ENCODE peak calls at places on chromosome 11, in ten cellular contexts. I is HT-29; Z is activated CD4-positive, alpha-beta T cell treated with anti-CD3 and anti-CD28 coated beads, Interleukin-2, amount 50 U/mL, for 48 hours; H is stimulated activated naive CD8-positive, alpha-beta T cell treated with anti-CD3 and anti-CD28 coated beads, Interleukin-15, amount 100 ng/mL, for 72 hours; E is endothelial cell; J is GM20000; O is MM.1S; M is NCI-H748 treated with DMSO at 0.1 percent for 48 hours; N is astrocyte of the hippocampus; G is NCI-H510A treated with DMSO at 0.1 percent for 48 hours. A is an unnamed sample.
A peak's percentile ranks its signal among the peaks of the same experiment; 100 is the strongest.

GRCh38 chr11:119468511-119468910 is 45.5 kb upstream of the THY1 start:
- DNase-seq in I (no peak), Z (no peak), H (no peak), E (no peak), J (no peak), O (no peak), M (no peak), N (no peak), G (no peak), A (no peak)

GRCh38 chr11:20172721-20173447 is 12.6 kb upstream of the DBX1 start:
- DNase-seq in I (no peak), Z (no peak), H (no peak), E (no peak), J (no peak), O (no peak), M (no peak), N (no peak), G (no peak), A (no peak)

GRCh38 chr11:67178878-67179277 is 59.8 kb downstream of the KDM2A start:
- DNase-seq in I (no peak), Z (no peak), H (no peak), E (no peak), J (no peak), O (no peak), M (no peak), N (peak; percentile 64), G (no peak), A (no peak)

GRCh38 chr11:61924016-61924360 is 6.6 kb upstream of the RAB3IL1 start:
- DNase-seq in I (no peak), Z (no peak), H (no peak), E (no peak), J (no peak), O (no peak), M (no peak), N (no peak), G (no peak), A (no peak)

GRCh38 chr11:76209671-76209955 is 3.3 kb upstream of the WNT11 start:
- DNase-seq in I (no peak), Z (no peak), H (no peak), E (no peak), J (no peak), O (peak; percentile 12), M (no peak), N (peak; percentile 32), G (no peak), A (peak; percentile 83)

GRCh38 chr11:64453466-64453865 is 94.5 kb downstream of the RPS6KA4 start:
- DNase-seq in I (no peak), Z (no peak), H (no peak), E (no peak), J (no peak), O (no peak), M (no peak), N (no peak), G (no peak), A (no peak)

GRCh38 chr11:2729841-2730240 is 30.0 kb upstream of the KCNQ1OT1 start:
- DNase-seq in I (no peak), Z (no peak), H (no peak), E (no peak), J (no peak), O (no peak), M (no peak), N (no peak), G (no peak), A (no peak)

GRCh38 chr11:125933030-125933813 is 12.6 kb upstream of the VSIG10L2 start:
- DNase-seq in I (no peak), Z (peak; percentile 9), H (peak; percentile 38), E (no peak), J (no peak), O (no peak), M (no peak), N (no peak), G (no peak), A (peak; percentile 57)

GRCh38 chr11:1938343-1939005 is 8.7 kb upstream of the MRPL23 start:
- DNase-seq in I (no peak), Z (no peak), H (no peak), E (peak; percentile 2), J (no peak), O (no peak), M (no peak), N (no peak), G (no peak), A (no peak)

GRCh38 chr11:46363031-46363407 is 15.8 kb downstream of the DGKZ start:
- DNase-seq in I (peak; percentile 92), Z (no peak), H (no peak), E (peak; percentile 65), J (no peak), O (no peak), M (no peak), N (peak; percentile 61), G (no peak), A (no peak)

GRCh38 chr11:124868322-124869274 is 3.4 kb downstream of the ROBO3 start:
- DNase-seq in I (no peak), Z (peak; percentile 16), H (no peak), E (no peak), J (no peak), O (no peak), M (no peak), N (no peak), G (no peak), A (no peak)

GRCh38 chr11:46930089-46930488 is 6.5 kb upstream of the CSTPP1 start:
- DNase-seq in I (peak; percentile 82), Z (no peak), H (no peak), E (no peak), J (no peak), O (no peak), M (no peak), N (peak; percentile 53), G (no peak), A (peak; percentile 53)

GRCh38 chr11:19437760-19438159 is 197.0 kb upstream of the E2F8 start:
- DNase-seq in I (no peak), Z (no peak), H (no peak), E (no peak), J (no peak), O (no peak), M (no peak), N (peak; percentile 87), G (no peak), A (no peak)

GRCh38 chr11:60985991-60986915 is 14.8 kb downstream of the CD6 start:
- DNase-seq in I (peak; percentile 64), Z (peak; percentile 91), H (peak; percentile 96), E (no peak), J (no peak), O (peak; percentile 53), M (no peak), N (peak; percentile 26), G (no peak), A (no peak)

GRCh38 chr11:69479591-69480271 is 1.7 kb upstream of the LINC01488 start:
- DNase-seq in I (peak; percentile 70), Z (no peak), H (no peak), E (no peak), J (no peak), O (no peak), M (no peak), N (no peak), G (no peak), A (no peak)

GRCh38 chr11:122253541-122254317 is 137.7 kb upstream of the BLID start:
- DNase-seq in I (no peak), Z (no peak), H (no peak), E (no peak), J (no peak), O (no peak), M (no peak), N (peak; percentile 64), G (no peak), A (no peak)

GRCh38 chr11:76610871-76611475 is 59.6 kb downstream of the LRRC32 start:
- DNase-seq in I (no peak), Z (no peak), H (no peak), E (no peak), J (no peak), O (no peak), M (no peak), N (no peak), G (no peak), A (peak; percentile 48)

GRCh38 chr11:103596323-103596722 is 440.1 kb upstream of the DDI1 start:
- DNase-seq in I (no peak), Z (no peak), H (no peak), E (no peak), J (no peak), O (no peak), M (peak; percentile 86), N (peak; percentile 59), G (no peak), A (no peak)

GRCh38 chr11:130611791-130612251 is 163.4 kb downstream of the ADAMTS15 start:
- DNase-seq in I (peak; percentile 17), Z (no peak), H (no peak), E (no peak), J (no peak), O (peak; percentile 7), M (no peak), N (peak; percentile 87), G (no peak), A (no peak)

GRCh38 chr11:78190374-78190773 is 1.7 kb downstream of the USP35 start:
- DNase-seq in I (no peak), Z (no peak), H (no peak), E (no peak), J (no peak), O (no peak), M (no peak), N (no peak), G (no peak), A (peak; percentile 76)

GRCh38 chr11:7986768-7987559 is at the start of gene EIF3F:
- DNase-seq in I (peak; percentile 98), Z (peak; percentile 88), H (peak; percentile 94), E (peak; percentile 84), J (peak; percentile 94), O (peak; percentile 99), M (peak; percentile 98), N (peak; percentile 99), G (peak; percentile 97), A (peak; percentile 99)

GRCh38 chr11:46237248-46238077 is 40.0 kb upstream of the CREB3L1 start:
- DNase-seq in I (peak; percentile 33), Z (peak; percentile 73), H (peak; percentile 75), E (peak; percentile 56), J (peak; percentile 71), O (no peak), M (no peak), N (peak; percentile 80), G (no peak), A (peak; percentile 74)

GRCh38 chr11:79431535-79431934 is 9.3 kb downstream of the TENM4 start:
- DNase-seq in I (no peak), Z (no peak), H (no peak), E (no peak), J (no peak), O (no peak), M (no peak), N (peak; percentile 58), G (no peak), A (no peak)

GRCh38 chr11:60914620-60915249 is 777 bp downstream of the TMEM109 start:
- DNase-seq in I (peak; percentile 42), Z (peak; percentile 43), H (peak; percentile 46), E (peak; percentile 27), J (peak; percentile 52), O (peak; percentile 51), M (no peak), N (peak; percentile 58), G (no peak), A (peak; percentile 64)

GRCh38 chr11:765025-765801 is 12.1 kb downstream of the GATD1 start:
- DNase-seq in I (peak; percentile 72), Z (peak; percentile 71), H (peak; percentile 66), E (peak; percentile 63), J (peak; percentile 81), O (peak; percentile 59), M (peak; percentile 18), N (peak; percentile 75), G (no peak), A (peak; percentile 53)

GRCh38 chr11:64876835-64877341 is 1.5 kb downstream of the EHD1 start:
- DNase-seq in I (peak; percentile 84), Z (no peak), H (no peak), E (no peak), J (no peak), O (no peak), M (no peak), N (peak; percentile 81), G (no peak), A (no peak)

GRCh38 chr11:12201016-12201985 is 90.9 kb downstream of the MICAL2 start:
- DNase-seq in I (no peak), Z (no peak), H (no peak), E (peak; percentile 44), J (no peak), O (no peak), M (no peak), N (peak; percentile 95), G (no peak), A (peak; percentile 98)

GRCh38 chr11:74085542-74085892 is 76.6 kb upstream of the UCP3 start:
- DNase-seq in I (no peak), Z (no peak), H (no peak), E (no peak), J (no peak), O (no peak), M (no peak), N (peak; percentile 8), G (no peak), A (peak; percentile 91)